ENCODE peak calls at places on chromosomes 4 and X, in five cellular contexts. Y is RWPE1; X is Jurkat, Clone E6-1; W is activated CD4-positive, alpha-beta T cell treated with anti-CD3 and anti-CD28 coated beads, Interleukin-2, amount 10 ng/mL, durations not matched to agents 7 days and 5 days; K is mammary epithelial cell. C is an unnamed sample.

GRCh38 chr4:15577508-15577907 is 77.6 kb downstream of the FBXL5 start:
- DNase-seq in W (no peak), X (no peak), Y (no peak), K (peak; percentile 2), C (no peak)

GRCh38 chr4:149845643-149846208 is 30.1 kb upstream of the IQCM start:
- DNase-seq in X (no peak), Y (no peak), K (no peak), W (no peak), C (peak; percentile 8)

GRCh38 chrX:116480059-116480458 is 17.3 kb upstream of the CT83 start:
- DNase-seq in K (no peak), X (no peak), W (no peak), Y (no peak), C (no peak)

GRCh38 chrX:43707812-43708548 is 51.9 kb downstream of the MAOA start:
- DNase-seq in W (no peak), K (no peak), Y (no peak), X (no peak), C (peak; percentile 44)

GRCh38 chr4:10160280-10160856 is 43.8 kb upstream of the WDR1 start:
- DNase-seq in X (peak; percentile 74), Y (no peak), W (peak; percentile 19), K (no peak), C (peak; percentile 42)

GRCh38 chrX:11704725-11705495 is 39.2 kb upstream of the ARHGAP6 start:
- DNase-seq in X (no peak), Y (no peak), W (no peak), K (no peak), C (no peak)

GRCh38 chr4:74675673-74676279 is 118.5 kb downstream of the BTC start:
- DNase-seq in W (peak; percentile 17), K (peak; percentile 60), Y (peak; percentile 63), X (peak; percentile 25), C (peak; percentile 72)

GRCh38 chrX:103233263-103233662 is 18.4 kb downstream of the BEX4 start:
- DNase-seq in K (no peak), W (no peak), X (no peak), Y (no peak), C (no peak)

GRCh38 chr4:151302432-151302831 is 23.0 kb downstream of the SH3D19 start:
- DNase-seq in Y (no peak), W (no peak), K (no peak), X (no peak), C (no peak)

GRCh38 chr4:151193414-151193813 is 83.5 kb upstream of the PRSS48 start:
- DNase-seq in W (no peak), K (no peak), X (no peak), Y (no peak), C (no peak)

GRCh38 chrX:149903889-149904748 is 23.1 kb downstream of the MAGEA8 start:
- DNase-seq in K (no peak), W (no peak), Y (no peak), X (no peak), C (peak; percentile 16)

GRCh38 chrX:80022363-80023031 is 7.9 kb downstream of the TBX22 start:
- DNase-seq in X (no peak), W (no peak), Y (no peak), K (no peak), C (no peak)

GRCh38 chr4:3878678-3879077 is 112.5 kb downstream of the ADRA2C start:
- DNase-seq in K (no peak), Y (no peak), W (no peak), X (no peak), C (peak; percentile 5)